ENCODE peak calls at places on chromosomes 4 and X, in four cellular contexts. B, U, E and S are unnamed samples.
A peak's percentile ranks its signal among the peaks of the same experiment; 100 is the strongest.

GRCh38 chrX:1507511-1508463 is 29.2 kb downstream of the P2RY8 start:
- DNase-seq in B (no peak), U (no peak), E (no peak), S (no peak)

GRCh38 chr4:170990989-170991589 is 822.1 kb upstream of the GALNTL6 start:
- DNase-seq in B (peak; percentile 44), U (peak; percentile 37), E (peak; percentile 53), S (no peak)

GRCh38 chr4:126251169-126251568 is 936.4 kb downstream of the FAT4 start:
- DNase-seq in B (no peak), U (no peak), E (no peak), S (no peak)

GRCh38 chr4:39591290-39591689 is 47.4 kb downstream of the SMIM14 start:
- DNase-seq in B (peak; percentile 72), U (no peak), E (no peak), S (no peak)

GRCh38 chrX:91435465-91435864 is 826 bp downstream of the PABPC5 start:
- DNase-seq in B (no peak), U (no peak), E (no peak), S (no peak)

GRCh38 chr4:22356996-22357596 is 158.8 kb downstream of the ADGRA3 start:
- DNase-seq in B (peak; percentile 61), U (no peak), E (peak; percentile 45), S (no peak)

GRCh38 chr4:152454398-152455011 is 81.4 kb downstream of the FBXW7 start:
- DNase-seq in B (peak; percentile 53), U (no peak), E (no peak), S (no peak)

GRCh38 chr4:57090099-57090498 is 20.1 kb downstream of the IGFBP7 start:
- DNase-seq in B (no peak), U (no peak), E (no peak), S (no peak)

GRCh38 chrX:104659037-104659744 is 93.2 kb downstream of the IL1RAPL2 start:
- DNase-seq in B (peak; percentile 62), U (no peak), E (peak; percentile 39), S (no peak)

GRCh38 chr4:120769227-120769626 is 153.3 kb downstream of the PRDM5 start:
- DNase-seq in B (no peak), U (peak; percentile 16), E (no peak), S (no peak)

GRCh38 chr4:123824524-123824923 is 427.9 kb downstream of the SPRY1 start:
- DNase-seq in B (no peak), U (no peak), E (no peak), S (no peak)

GRCh38 chrX:15854080-15854655 is 445 bp downstream of the AP1S2 start:
- DNase-seq in B (peak; percentile 22), U (no peak), E (peak; percentile 87), S (peak; percentile 63)

GRCh38 chrX:23742174-23742692 is 843 bp downstream of the ACOT9 start:
- DNase-seq in B (peak; percentile 64), U (no peak), E (peak; percentile 35), S (peak; percentile 80)

GRCh38 chr4:6986067-6986780 is 56.9 kb upstream of the TADA2B start:
- DNase-seq in B (peak; percentile 25), U (no peak), E (peak; percentile 22), S (peak; percentile 81)

GRCh38 chrX:102979536-102979935 is 42.5 kb downstream of the RAB40AL start:
- DNase-seq in B (peak; percentile 86), U (no peak), E (no peak), S (no peak)

GRCh38 chr4:2934077-2934812 is 29.0 kb downstream of the NOP14 start:
- DNase-seq in B (peak; percentile 19), U (no peak), E (peak; percentile 43), S (peak; percentile 79)
- H3K4me1 ChIP-seq in B (peaks cover 36% of the 10 kb centered on the region), U (peaks cover 45% of the 10 kb centered on the region), E (peaks cover 5% of the 10 kb centered on the region), S (peaks cover 58% of the 10 kb centered on the region)

GRCh38 chr4:78781086-78781630 is 5.0 kb downstream of the BMP2K start:
- DNase-seq in B (no peak), U (no peak), E (no peak), S (no peak)
- H3K4me1 ChIP-seq in B (peaks cover 26% of the 10 kb centered on the region), U (peaks cover 10% of the 10 kb centered on the region), E (peaks cover 39% of the 10 kb centered on the region), S (peaks cover 82% of the 10 kb centered on the region)

DNA sequence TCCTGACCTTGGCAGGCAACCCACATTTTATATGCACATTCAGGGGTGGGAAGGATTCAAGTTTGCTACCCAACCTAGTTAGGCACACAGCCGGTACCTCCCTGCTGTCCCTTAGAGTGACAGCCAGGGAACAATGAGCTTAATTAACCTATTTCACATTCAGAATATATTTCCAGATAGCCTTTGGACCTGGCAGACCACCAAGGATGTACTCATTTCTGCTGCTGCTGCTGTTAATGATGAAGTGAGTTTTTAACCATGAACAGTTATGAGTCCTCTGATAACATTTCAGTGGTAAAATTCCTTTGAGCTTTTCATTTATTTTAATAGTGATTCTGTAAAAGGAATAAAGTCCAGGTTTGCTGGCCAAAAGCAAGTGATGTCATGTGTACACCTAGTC is 202.3 kb downstream of the ARHGAP24 start:
- DNase-seq in B (no peak), U (no peak), E (no peak), S (no peak)
- H3K4me1 ChIP-seq in B (no peaks in the 10 kb centered on the region), U (no peaks in the 10 kb centered on the region), E (no peaks in the 10 kb centered on the region), S (no peaks in the 10 kb centered on the region)

GRCh38 chr4:139746430-139746829 is 80.8 kb downstream of the MGST2 start:
- DNase-seq in B (no peak), U (no peak), E (peak; percentile 59), S (no peak)

GRCh38 chr4:139750099-139750498 is 84.5 kb downstream of the MGST2 start:
- DNase-seq in B (no peak), U (no peak), E (no peak), S (no peak)

GRCh38 chr4:139745111-139745639 is 79.6 kb downstream of the MGST2 start:
- DNase-seq in B (no peak), U (no peak), E (no peak), S (no peak)

GRCh38 chr4:139753686-139754085 is 88.1 kb downstream of the MGST2 start:
- DNase-seq in B (no peak), U (no peak), E (no peak), S (no peak)

GRCh38 chr4:139749313-139749712 is 83.7 kb downstream of the MGST2 start:
- DNase-seq in B (no peak), U (no peak), E (no peak), S (no peak)
- H3K4me1 ChIP-seq in B (peaks cover 7% of the 10 kb centered on the region), U (no peaks in the 10 kb centered on the region), E (peaks cover 56% of the 10 kb centered on the region), S (peaks cover under 1% of the 10 kb centered on the region)